ENCODE peak calls at places on chromosome 22, in seven cellular contexts. N is neuronal stem cell, E is HCT116, F is BJ, D is GM23248, Y is NT2/D1, J is SK-N-SH. Q is an unnamed sample.
A peak's percentile ranks its signal among the peaks of the same experiment; 100 is the strongest.

GRCh38 chr22:48841881-48842582 is 985.6 kb downstream of the BRD1 start:
- DNase-seq in N (no peak), E (no peak), F (no peak), D (no peak), Y (no peak), J (no peak), Q (no peak)

GRCh38 chr22:38172489-38173155 is 9.0 kb downstream of the PLA2G6 start:
- DNase-seq in N (no peak), E (no peak), F (no peak), D (peak; percentile 49), Y (no peak), J (no peak), Q (peak; percentile 34)

GRCh38 chr22:17430298-17430900 is 61.1 kb downstream of the CECR2 start:
- DNase-seq in N (no peak), E (no peak), F (no peak), D (peak; percentile 6), Y (no peak), J (no peak), Q (no peak)

GRCh38 chr22:20642668-20643179 is 131.2 kb upstream of the SERPIND1 start:
- DNase-seq in N (no peak), E (no peak), F (no peak), D (no peak), Y (no peak), J (no peak), Q (no peak)

GRCh38 chr22:37063436-37064420 is 12.2 kb downstream of the KCTD17 start:
- DNase-seq in N (no peak), E (no peak), F (no peak), D (no peak), Y (no peak), J (no peak), Q (no peak)

GRCh38 chr22:42863349-42863911 is 6.4 kb upstream of the ARFGAP3 start:
- DNase-seq in N (no peak), E (peak; percentile 43), F (no peak), D (peak; percentile 68), Y (no peak), J (no peak), Q (no peak)

GRCh38 chr22:41501209-41501608 is 32.3 kb downstream of the ACO2 start:
- DNase-seq in N (no peak), E (no peak), F (no peak), D (peak; percentile 30), Y (no peak), J (peak; percentile 33), Q (no peak)

GRCh38 chr22:39773976-39774539 is 119.5 kb downstream of the ENTHD1 start:
- DNase-seq in N (no peak), E (no peak), F (no peak), D (no peak), Y (no peak), J (no peak), Q (no peak)

GRCh38 chr22:38419121-38419863 is 35.7 kb downstream of the KCNJ4 start:
- DNase-seq in N (no peak), E (no peak), F (no peak), D (no peak), Y (no peak), J (no peak), Q (no peak)

GRCh38 chr22:30373331-30374325 is 13.6 kb downstream of the RNF215 start:
- DNase-seq in N (no peak), E (no peak), F (no peak), D (no peak), Y (no peak), J (no peak), Q (no peak)

GRCh38 chr22:43945632-43946390 is 9.4 kb upstream of the SAMM50 start:
- DNase-seq in N (peak; percentile 36), E (peak; percentile 41), F (no peak), D (peak; percentile 84), Y (no peak), J (peak; percentile 79), Q (no peak)

GRCh38 chr22:17115311-17115710 is 5.8 kb downstream of the TMEM121B start:
- DNase-seq in N (no peak), E (no peak), F (no peak), D (no peak), Y (no peak), J (no peak), Q (no peak)

GRCh38 chr22:40853961-40854360 is 2.5 kb downstream of the ST13 start:
- DNase-seq in N (no peak), E (no peak), F (no peak), D (peak; percentile 48), Y (no peak), J (peak; percentile 0), Q (no peak)

GRCh38 chr22:32644252-32645100 is 157.0 kb upstream of the TIMP3 start:
- DNase-seq in N (no peak), E (no peak), F (no peak), D (peak; percentile 12), Y (no peak), J (no peak), Q (peak; percentile 23)

GRCh38 chr22:38739300-38740055 is 16.3 kb downstream of the SUN2 start:
- DNase-seq in N (no peak), E (no peak), F (no peak), D (no peak), Y (no peak), J (no peak), Q (no peak)

GRCh38 chr22:27154717-27155116 is 497.3 kb downstream of the MIAT start:
- DNase-seq in N (no peak), E (no peak), F (no peak), D (no peak), Y (no peak), J (no peak), Q (no peak)

GRCh38 chr22:37304595-37305343 is 22.5 kb downstream of the CYTH4 start:
- DNase-seq in N (no peak), E (no peak), F (no peak), D (peak; percentile 66), Y (peak; percentile 13), J (no peak), Q (no peak)

GRCh38 chr22:19637405-19638281 is 76.7 kb upstream of the SEPTIN5 start:
- DNase-seq in N (no peak), E (no peak), F (no peak), D (no peak), Y (no peak), J (peak; percentile 20), Q (no peak)
- H3K36me3 ChIP-seq in N (no peaks in the 10 kb centered on the region), E (no peaks in the 10 kb centered on the region), F (no peaks in the 10 kb centered on the region), D (no peaks in the 10 kb centered on the region), Y (no peaks in the 10 kb centered on the region), J (no peaks in the 10 kb centered on the region), Q (no peaks in the 10 kb centered on the region)

GRCh38 chr22:46321387-46321775 is 14.1 kb upstream of the TRMU start:
- DNase-seq in N (no peak), E (no peak), F (no peak), D (no peak), Y (no peak), J (no peak), Q (no peak)

GRCh38 chr22:46320716-46321386 is 14.7 kb upstream of the TRMU start:
- DNase-seq in N (no peak), E (no peak), F (no peak), D (no peak), Y (no peak), J (no peak), Q (no peak)

GRCh38 chr22:46320166-46320710 is 15.3 kb upstream of the TRMU start:
- DNase-seq in N (no peak), E (no peak), F (no peak), D (no peak), Y (no peak), J (no peak), Q (no peak)

GRCh38 chr22:46323126-46323525 is 12.4 kb upstream of the TRMU start:
- DNase-seq in N (no peak), E (no peak), F (no peak), D (no peak), Y (no peak), J (no peak), Q (no peak)

DNA sequence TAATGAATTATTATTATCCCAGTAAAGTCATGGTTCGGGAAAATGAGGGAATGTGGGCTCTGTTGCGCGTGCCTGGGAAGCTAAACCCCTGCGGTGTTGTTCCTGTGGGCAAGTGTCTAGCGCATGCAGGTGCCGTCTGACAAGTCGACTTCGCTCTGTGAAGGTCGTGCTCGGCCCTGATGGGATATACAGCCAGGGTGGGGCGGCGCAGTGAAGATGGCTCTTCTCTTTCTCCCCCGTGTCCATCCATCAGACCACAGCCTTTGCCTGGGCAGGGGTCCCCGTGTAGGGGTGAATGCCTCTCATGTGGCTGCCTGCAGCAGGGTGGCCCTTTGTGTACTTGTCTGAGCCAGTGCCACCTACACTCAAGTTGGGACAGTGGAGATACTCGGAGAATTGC is 12.8 kb upstream of the TRMU start:
- DNase-seq in N (no peak), E (no peak), F (no peak), D (no peak), Y (no peak), J (no peak), Q (no peak)
- H3K36me3 ChIP-seq in N (peaks cover 92% of the 10 kb centered on the region), E (peaks cover 31% of the 10 kb centered on the region), F (peaks cover 10% of the 10 kb centered on the region), D (no peaks in the 10 kb centered on the region), Y (peaks cover 85% of the 10 kb centered on the region), J (peaks cover 10% of the 10 kb centered on the region), Q (no peaks in the 10 kb centered on the region)

GRCh38 chr22:19061471-19062138 is 60.6 kb downstream of the DGCR2 start:
- DNase-seq in N (no peak), E (no peak), F (no peak), D (no peak), Y (no peak), J (no peak), Q (no peak)

GRCh38 chr22:19064354-19065054 is 57.7 kb downstream of the DGCR2 start:
- DNase-seq in N (no peak), E (no peak), F (no peak), D (no peak), Y (no peak), J (no peak), Q (no peak)

GRCh38 chr22:19063581-19064353 is 58.4 kb downstream of the DGCR2 start:
- DNase-seq in N (no peak), E (no peak), F (no peak), D (no peak), Y (no peak), J (no peak), Q (no peak)

GRCh38 chr22:19062139-19062789 is 59.9 kb downstream of the DGCR2 start:
- DNase-seq in N (no peak), E (no peak), F (no peak), D (no peak), Y (no peak), J (no peak), Q (no peak)

GRCh38 chr22:19062909-19063308 is 59.3 kb downstream of the DGCR2 start:
- DNase-seq in N (no peak), E (no peak), F (no peak), D (no peak), Y (no peak), J (no peak), Q (no peak)
- H3K36me3 ChIP-seq in N (peaks cover 97% of the 10 kb centered on the region), E (peaks cover 7% of the 10 kb centered on the region), F (peaks cover 30% of the 10 kb centered on the region), D (no peaks in the 10 kb centered on the region), Y (peaks cover 92% of the 10 kb centered on the region), J (peaks cover 5% of the 10 kb centered on the region), Q (no peaks in the 10 kb centered on the region)

GRCh38 chr22:50445880-50446707 is 28.7 kb downstream of the SBF1 start:
- DNase-seq in N (no peak), E (no peak), F (no peak), D (no peak), Y (no peak), J (peak; percentile 73), Q (no peak)

GRCh38 chr22:50444663-50445062 is 30.2 kb downstream of the SBF1 start:
- DNase-seq in N (no peak), E (peak; percentile 6), F (peak; percentile 13), D (peak; percentile 86), Y (no peak), J (no peak), Q (no peak)

GRCh38 chr22:50443202-50443601 is 31.6 kb downstream of the SBF1 start:
- DNase-seq in N (no peak), E (no peak), F (no peak), D (no peak), Y (no peak), J (no peak), Q (no peak)

GRCh38 chr22:50445071-50445879 is 29.6 kb downstream of the SBF1 start:
- DNase-seq in N (no peak), E (no peak), F (no peak), D (no peak), Y (no peak), J (peak; percentile 43), Q (no peak)

GRCh38 chr22:50443801-50444625 is 30.8 kb downstream of the SBF1 start:
- DNase-seq in N (no peak), E (no peak), F (no peak), D (peak; percentile 21), Y (no peak), J (peak; percentile 63), Q (no peak)
- H3K36me3 ChIP-seq in N (peaks cover 88% of the 10 kb centered on the region), E (peaks cover 8% of the 10 kb centered on the region), F (peaks cover 28% of the 10 kb centered on the region), D (no peaks in the 10 kb centered on the region), Y (peaks cover 77% of the 10 kb centered on the region), J (peaks cover 4% of the 10 kb centered on the region), Q (peaks cover 92% of the 10 kb centered on the region)

Q was measured in tibial nerve.